ENCODE peak calls at places on chromosomes 12 and 14, in four cellular contexts. Z is IMR-90, V is endothelial cell of umbilical vein, Y is K562. M is an unnamed sample.

GRCh38 chr12:56581418-56582145 is 48.5 kb downstream of the BAZ2A start:
- DNase-seq in V (peak), Z (peak), Y (peak), M (peak)

GRCh38 chr14:54356172-54356571 is 40.6 kb upstream of the CDKN3 start:
- DNase-seq in Z (peak), Y (no peak), V (no peak), M (no peak)

GRCh38 chr14:51600658-51601057 is 51.1 kb upstream of the FRMD6 start:
- DNase-seq in Z (no peak), V (no peak), Y (no peak), M (no peak)

GRCh38 chr14:52351561-52352491 is 37.7 kb downstream of the PTGER2 start:
- DNase-seq in Y (no peak), Z (peak), V (no peak), M (peak)

GRCh38 chr12:56252649-56253048 is 5.5 kb downstream of the ANKRD52 start:
- DNase-seq in Z (no peak), V (no peak), Y (no peak), M (no peak)

GRCh38 chr12:71799105-71799504 is 40.5 kb upstream of the TBC1D15 start:
- DNase-seq in Z (peak), V (peak), Y (no peak), M (no peak)

GRCh38 chr14:90999299-90999698 is 61.1 kb downstream of the RPS6KA5 start:
- DNase-seq in Y (peak), V (no peak), Z (no peak), M (no peak)

GRCh38 chr12:101280006-101280505 is at the start of gene UTP20:
- DNase-seq in V (peak), Y (peak), Z (peak), M (peak)

GRCh38 chr12:107655281-107656065 is 30.1 kb upstream of the PWP1 start:
- DNase-seq in V (peak), Y (no peak), Z (no peak), M (no peak)

GRCh38 chr12:120799417-120800045 is 73.9 kb downstream of the ACADS start:
- DNase-seq in Z (no peak), V (no peak), Y (no peak), M (peak)

GRCh38 chr14:96091149-96091693 is 52.1 kb downstream of the C14orf132 start:
- DNase-seq in V (no peak), Y (no peak), Z (no peak), M (no peak)

GRCh38 chr14:37246427-37246829 is 48.7 kb downstream of the MIPOL1 start:
- DNase-seq in Z (peak), Y (peak), V (peak), M (no peak)

GRCh38 chr12:27076930-27077329 is 5.4 kb downstream of the C12orf71 start:
- DNase-seq in Z (peak), Y (no peak), V (no peak), M (no peak)

GRCh38 chr12:96233941-96234461 is 39.8 kb downstream of the ELK3 start:
- DNase-seq in V (peak), Z (peak), Y (no peak), M (no peak)

GRCh38 chr14:89388853-89389252 is 28.2 kb downstream of the FOXN3 start:
- DNase-seq in V (no peak), Z (peak), Y (no peak), M (no peak)

GRCh38 chr12:89927226-89927698 is 218.6 kb upstream of the ATP2B1 start:
- DNase-seq in Y (peak), V (no peak), Z (no peak), M (peak)

GRCh38 chr12:56029666-56030293 is 8.9 kb downstream of the IKZF4 start:
- DNase-seq in V (peak), Y (peak), Z (peak), M (no peak)

GRCh38 chr14:41830679-41831078 is 224.0 kb downstream of the LRFN5 start:
- DNase-seq in V (no peak), Z (peak), Y (no peak), M (no peak)
- TF ChIP-seq FOS in V (no peak), Z (peak), Y (no peak), M (no peak)

GRCh38 chr12:3897400-3897910 is 24.3 kb upstream of the PARP11 start:
- DNase-seq in Y (no peak), Z (no peak), V (no peak), M (no peak)
- TF ChIP-seq FOS in Y (no peak), Z (no peak), V (no peak), M (no peak)

GRCh38 chr14:99273025-99273723 is 1.2 kb upstream of the BCL11B start:
- DNase-seq in Z (no peak), Y (no peak), V (peak), M (no peak)
- TF ChIP-seq FOS in Z (no peak), Y (no peak), V (no peak), M (no peak)

GRCh38 chr12:29176951-29177350 is 27.9 kb downstream of the FAR2 start:
- DNase-seq in Y (no peak), Z (peak), V (no peak), M (no peak)
- TF ChIP-seq FOS in Y (no peak), Z (no peak), V (no peak), M (no peak)

GRCh38 chr12:116562090-116562489 is 2.9 kb downstream of the MAP1LC3B2 start:
- DNase-seq in Z (no peak), V (no peak), Y (no peak), M (no peak)
- TF ChIP-seq FOS in Z (no peak), V (no peak), Y (no peak), M (no peak)

DNA sequence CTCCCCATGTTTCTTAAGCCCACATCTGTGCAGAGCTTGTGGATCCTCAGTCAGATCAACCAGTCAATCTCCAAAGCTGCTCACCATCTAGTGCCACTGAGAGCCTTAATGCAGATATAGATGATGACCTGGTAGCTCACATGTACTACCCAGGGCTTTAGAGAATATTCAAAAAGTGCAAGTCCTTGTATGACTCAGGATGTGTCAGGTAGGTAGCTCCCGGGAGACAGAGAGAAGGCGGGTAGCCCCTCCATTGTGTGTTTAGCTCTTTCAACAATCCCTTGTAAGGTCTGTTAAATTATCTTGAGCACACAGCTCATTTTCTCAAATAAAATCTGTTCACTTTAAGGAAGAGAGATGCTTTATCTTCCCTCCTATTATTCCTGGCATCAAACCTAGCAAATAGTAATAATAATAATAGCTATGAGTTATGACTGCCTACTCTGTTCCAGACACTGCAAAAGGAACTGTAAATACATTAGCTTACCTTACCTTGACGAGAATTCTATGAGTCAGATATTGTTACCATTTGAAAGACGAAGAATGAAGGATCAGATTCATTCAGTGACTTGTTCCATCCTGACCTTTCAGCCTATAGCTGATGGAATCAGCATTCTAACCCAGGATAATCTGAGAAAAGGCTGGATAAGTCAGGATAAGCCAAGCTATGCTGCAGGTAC is 57.6 kb upstream of the CCND2 start:
- DNase-seq in Y (no peak), Z (no peak), V (no peak), M (peak)
- TF ChIP-seq FOS in Y (no peak), Z (no peak), V (no peak), M (no peak)

GRCh38 chr12:45290218-45290609 is 74.3 kb downstream of the ANO6 start:
- DNase-seq in Y (no peak), V (no peak), Z (peak), M (no peak)

GRCh38 chr12:45289245-45290217 is 73.6 kb downstream of the ANO6 start:
- DNase-seq in Z (peak), Y (no peak), V (no peak), M (no peak)

GRCh38 chr12:45296046-45296586 is 80.2 kb downstream of the ANO6 start:
- DNase-seq in Z (no peak), V (no peak), Y (no peak), M (no peak)

GRCh38 chr12:45291518-45291917 is 75.6 kb downstream of the ANO6 start:
- DNase-seq in V (no peak), Y (no peak), Z (no peak), M (no peak)

GRCh38 chr12:45292486-45293195 is 76.7 kb downstream of the ANO6 start:
- DNase-seq in V (no peak), Z (peak), Y (no peak), M (no peak)
- TF ChIP-seq FOS in V (no peak), Z (no peak), Y (no peak), M (no peak)

DNA sequence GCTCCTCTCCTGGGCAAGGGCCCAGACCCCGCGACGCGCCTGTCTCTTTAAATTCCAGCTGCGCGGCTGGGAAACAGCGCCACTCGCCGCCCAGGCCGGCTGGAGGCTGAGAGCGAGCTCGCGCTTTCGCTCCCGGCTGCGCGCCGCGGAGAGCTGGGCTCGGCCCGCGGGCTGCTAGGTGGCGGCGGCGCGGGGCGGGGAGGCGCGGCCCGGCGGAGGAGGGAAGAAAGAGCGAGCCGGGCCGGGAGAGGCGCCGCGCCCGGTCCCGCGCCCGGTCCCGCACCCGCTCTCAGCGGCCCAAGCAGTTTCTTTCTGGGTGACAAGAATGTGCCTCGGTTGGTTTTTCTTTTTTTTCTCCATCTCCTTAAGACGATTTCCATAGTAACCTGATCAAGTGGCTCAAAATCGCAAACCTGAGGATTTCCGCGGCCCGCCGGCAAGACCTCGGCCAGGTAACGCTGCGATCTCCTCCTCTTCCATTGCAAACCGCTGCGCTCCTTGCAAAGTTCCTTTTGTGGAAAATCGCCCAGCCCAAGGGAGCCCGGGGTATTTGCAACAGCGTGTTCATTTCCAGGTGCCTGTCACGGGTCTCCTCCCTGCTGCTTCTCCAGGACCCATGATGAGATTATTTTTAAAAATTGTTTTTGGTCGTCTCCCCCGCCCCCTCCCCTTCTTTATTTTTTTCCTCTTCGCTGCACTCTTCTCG is 259.5 kb upstream of the E2F7 start:
- DNase-seq in Z (peak), V (peak), Y (peak), M (no peak)
- TF ChIP-seq FOS in Z (no peak), V (no peak), Y (no peak), M (no peak)